ENCODE peak calls at places on chromosomes 7 and 10, in ten cellular contexts. One of them, this sample, is unnamed.

GRCh38 chr10:2543142-2543886 is 524.0 kb upstream of the PFKP start:
- DNase-seq in astrocyte of the spinal cord: no peak
- DNase-seq in AG04449: no peak
- DNase-seq in OCI-LY7: no peak
- DNase-seq in cardiac muscle cell: no peak
- DNase-seq in HFF-Myc: no peak
- DNase-seq in bronchial epithelial cell: no peak
- DNase-seq in DND-41: peak; percentile 38
- DNase-seq in vagina: no peak
- DNase-seq in neural progenitor cell: no peak
- DNase-seq in this sample: no peak

GRCh38 chr7:156903232-156903909 is 10.4 kb upstream of the LMBR1 start:
- DNase-seq in astrocyte of the spinal cord: peak; percentile 86
- DNase-seq in AG04449: no peak
- DNase-seq in OCI-LY7: no peak
- DNase-seq in cardiac muscle cell: no peak
- DNase-seq in HFF-Myc: no peak
- DNase-seq in bronchial epithelial cell: peak; percentile 79
- DNase-seq in DND-41: no peak
- DNase-seq in vagina: no peak
- DNase-seq in neural progenitor cell: no peak
- DNase-seq in this sample: no peak

GRCh38 chr10:10873915-10874314 is 143.8 kb upstream of the CELF2 start:
- DNase-seq in astrocyte of the spinal cord: no peak
- DNase-seq in AG04449: no peak
- DNase-seq in OCI-LY7: no peak
- DNase-seq in cardiac muscle cell: no peak
- DNase-seq in HFF-Myc: no peak
- DNase-seq in bronchial epithelial cell: no peak
- DNase-seq in DND-41: no peak
- DNase-seq in vagina: no peak
- DNase-seq in neural progenitor cell: no peak
- DNase-seq in this sample: no peak

GRCh38 chr10:89516149-89516832 is 19.1 kb downstream of the SLC16A12 start:
- DNase-seq in astrocyte of the spinal cord: peak; percentile 97
- DNase-seq in AG04449: peak; percentile 93
- DNase-seq in OCI-LY7: no peak
- DNase-seq in cardiac muscle cell: peak; percentile 67
- DNase-seq in HFF-Myc: peak; percentile 58
- DNase-seq in bronchial epithelial cell: peak; percentile 89
- DNase-seq in DND-41: no peak
- DNase-seq in vagina: no peak
- DNase-seq in neural progenitor cell: no peak
- DNase-seq in this sample: peak; percentile 66

GRCh38 chr7:79403451-79403850 is 50.0 kb downstream of the MAGI2 start:
- DNase-seq in astrocyte of the spinal cord: no peak
- DNase-seq in AG04449: no peak
- DNase-seq in OCI-LY7: no peak
- DNase-seq in cardiac muscle cell: no peak
- DNase-seq in HFF-Myc: no peak
- DNase-seq in bronchial epithelial cell: no peak
- DNase-seq in DND-41: no peak
- DNase-seq in vagina: no peak
- DNase-seq in neural progenitor cell: no peak
- DNase-seq in this sample: no peak

GRCh38 chr7:132437730-132438129 is 138.5 kb downstream of the PLXNA4 start:
- DNase-seq in astrocyte of the spinal cord: no peak
- DNase-seq in AG04449: no peak
- DNase-seq in OCI-LY7: no peak
- DNase-seq in cardiac muscle cell: peak; percentile 80
- DNase-seq in HFF-Myc: no peak
- DNase-seq in bronchial epithelial cell: no peak
- DNase-seq in DND-41: peak; percentile 35
- DNase-seq in vagina: no peak
- DNase-seq in neural progenitor cell: no peak
- DNase-seq in this sample: no peak

GRCh38 chr7:169854-170172 is 22.6 kb upstream of the FAM20C start:
- DNase-seq in astrocyte of the spinal cord: no peak
- DNase-seq in AG04449: no peak
- DNase-seq in OCI-LY7: no peak
- DNase-seq in cardiac muscle cell: no peak
- DNase-seq in HFF-Myc: no peak
- DNase-seq in bronchial epithelial cell: no peak
- DNase-seq in DND-41: no peak
- DNase-seq in vagina: no peak
- DNase-seq in neural progenitor cell: no peak
- DNase-seq in this sample: no peak

GRCh38 chr7:90067171-90067570 is 87.1 kb upstream of the STEAP1 start:
- DNase-seq in astrocyte of the spinal cord: no peak
- DNase-seq in AG04449: no peak
- DNase-seq in OCI-LY7: no peak
- DNase-seq in cardiac muscle cell: no peak
- DNase-seq in HFF-Myc: no peak
- DNase-seq in bronchial epithelial cell: no peak
- DNase-seq in DND-41: no peak
- DNase-seq in vagina: no peak
- DNase-seq in neural progenitor cell: no peak
- DNase-seq in this sample: no peak

GRCh38 chr10:96831200-96831866 is 765 bp upstream of the LCOR start:
- DNase-seq in astrocyte of the spinal cord: no peak
- DNase-seq in AG04449: no peak
- DNase-seq in OCI-LY7: peak; percentile 20
- DNase-seq in cardiac muscle cell: no peak
- DNase-seq in HFF-Myc: no peak
- DNase-seq in bronchial epithelial cell: no peak
- DNase-seq in DND-41: no peak
- DNase-seq in vagina: no peak
- DNase-seq in neural progenitor cell: no peak
- DNase-seq in this sample: no peak
- H3K4me3 ChIP-seq in astrocyte of the spinal cord: peak overlapping the region; percentile 62
- H3K4me3 ChIP-seq in AG04449: peak overlapping the region; percentile 60
- H3K4me3 ChIP-seq in OCI-LY7: peak overlapping the region; percentile 95
- H3K4me3 ChIP-seq in cardiac muscle cell: peak overlapping the region; percentile 48
- H3K4me3 ChIP-seq in HFF-Myc: peak overlapping the region; percentile 40
- H3K4me3 ChIP-seq in bronchial epithelial cell: peak overlapping the region; percentile 94
- H3K4me3 ChIP-seq in DND-41: peak overlapping the region; percentile 66
- H3K4me3 ChIP-seq in vagina: peak overlapping the region; percentile 70
- H3K4me3 ChIP-seq in neural progenitor cell: peak overlapping the region; percentile 66
- H3K4me3 ChIP-seq in this sample: peak overlapping the region; percentile 97

DNA sequence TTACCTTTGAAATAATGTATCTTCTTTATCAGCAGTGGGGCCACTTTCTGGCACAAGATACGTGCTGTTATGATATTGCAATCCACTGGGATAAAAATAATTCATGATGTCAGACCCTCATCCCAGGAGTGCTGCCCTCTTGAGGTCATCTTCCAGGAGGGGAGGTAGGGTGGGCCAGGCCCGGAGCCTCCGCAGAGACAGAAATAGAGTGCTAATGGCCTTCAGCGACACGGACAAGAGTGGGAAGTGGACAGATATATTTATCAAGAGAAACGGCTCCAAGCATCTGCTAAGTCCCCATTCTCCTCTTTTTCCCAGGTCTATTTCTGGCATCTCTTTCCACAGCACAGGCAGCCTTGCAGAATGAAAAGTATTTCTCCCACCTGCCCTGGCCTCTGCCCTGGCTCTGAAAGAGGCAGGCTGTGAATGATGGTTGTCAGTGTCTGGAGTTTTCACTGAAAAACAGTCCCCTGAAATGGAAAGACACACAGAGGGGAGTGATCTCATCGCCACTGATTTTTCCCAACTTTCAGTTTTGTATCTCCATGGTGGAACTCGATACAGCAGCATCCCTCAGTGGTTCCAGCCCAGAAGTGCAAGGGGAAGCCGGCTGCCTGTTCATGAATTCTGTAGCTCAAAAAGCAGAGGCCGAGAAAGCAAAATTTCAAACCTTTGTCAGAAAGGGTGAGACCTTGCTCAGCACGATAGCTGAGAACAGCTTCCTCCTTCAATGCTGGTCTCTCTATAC is 251.7 kb upstream of the MYO3A start:
- DNase-seq in astrocyte of the spinal cord: peak; percentile 41
- DNase-seq in AG04449: no peak
- DNase-seq in OCI-LY7: no peak
- DNase-seq in cardiac muscle cell: peak; percentile 66
- DNase-seq in HFF-Myc: no peak
- DNase-seq in bronchial epithelial cell: peak; percentile 17
- DNase-seq in DND-41: no peak
- DNase-seq in vagina: no peak
- DNase-seq in neural progenitor cell: peak; percentile 50
- DNase-seq in this sample: no peak
- TF ChIP-seq CTCF in astrocyte of the spinal cord: peak; percentile 80
- TF ChIP-seq CTCF in AG04449: no peak
- TF ChIP-seq CTCF in OCI-LY7: peak; percentile 25
- TF ChIP-seq CTCF in cardiac muscle cell: peak; percentile 98
- TF ChIP-seq CTCF in HFF-Myc: no peak
- TF ChIP-seq CTCF in bronchial epithelial cell: peak; percentile 37
- TF ChIP-seq CTCF in DND-41: peak; percentile 20
- TF ChIP-seq CTCF in vagina: no peak
- TF ChIP-seq CTCF in neural progenitor cell: peak; percentile 38
- TF ChIP-seq CTCF in this sample: no peak

DNA sequence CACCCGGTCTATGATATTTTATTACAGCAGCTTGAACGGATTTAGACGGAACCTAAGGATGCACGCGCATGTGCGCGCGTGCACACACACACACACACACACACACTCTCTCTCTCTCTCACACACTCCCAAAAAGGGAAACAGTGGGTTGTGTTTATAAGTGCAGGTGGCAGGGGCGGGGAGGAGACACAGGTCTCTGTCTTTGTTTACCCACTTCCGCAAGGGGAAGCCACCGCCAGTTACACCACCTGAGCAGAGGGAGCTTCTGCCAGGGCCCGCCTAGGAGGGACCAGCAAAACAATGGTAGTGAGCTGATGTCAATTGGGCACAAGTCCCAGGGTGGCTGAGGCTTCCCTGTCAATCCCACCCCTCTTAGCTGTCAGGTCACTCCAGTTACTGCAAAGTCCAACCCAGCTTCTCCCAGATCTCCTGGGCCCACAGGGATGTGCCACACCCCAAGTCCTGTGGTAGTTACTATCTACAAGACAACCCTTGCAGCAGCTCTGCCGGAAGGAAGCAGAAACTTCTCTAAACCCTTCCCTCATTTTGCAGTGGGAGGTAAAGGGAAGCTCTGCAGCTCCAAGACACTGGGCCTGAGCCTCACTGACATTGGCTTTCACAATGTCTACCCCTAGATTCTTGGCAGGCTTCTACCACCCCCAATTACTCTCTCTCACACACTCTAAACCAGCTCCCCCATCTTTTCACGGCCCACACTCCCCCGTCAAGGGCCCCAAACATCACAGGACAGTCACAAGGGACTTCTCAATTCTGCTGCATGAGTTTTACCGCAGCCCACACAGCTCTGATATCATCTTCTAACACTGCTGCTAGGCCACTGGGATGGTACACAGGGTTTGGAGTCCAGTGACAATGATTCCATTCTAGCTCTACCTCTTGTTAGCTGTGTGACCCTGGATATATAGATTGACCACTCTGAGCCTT is 17.6 kb downstream of the ANXA11 start:
- DNase-seq in astrocyte of the spinal cord: no peak
- DNase-seq in AG04449: no peak
- DNase-seq in OCI-LY7: peak; percentile 96
- DNase-seq in cardiac muscle cell: no peak
- DNase-seq in HFF-Myc: no peak
- DNase-seq in bronchial epithelial cell: no peak
- DNase-seq in DND-41: peak; percentile 56
- DNase-seq in vagina: no peak
- DNase-seq in neural progenitor cell: no peak
- DNase-seq in this sample: no peak
- H3K4me3 ChIP-seq in astrocyte of the spinal cord: no peak overlapping the region
- H3K4me3 ChIP-seq in AG04449: no peak overlapping the region
- H3K4me3 ChIP-seq in OCI-LY7: peak overlapping the region; percentile 63
- H3K4me3 ChIP-seq in cardiac muscle cell: no peak overlapping the region
- H3K4me3 ChIP-seq in HFF-Myc: no peak overlapping the region
- H3K4me3 ChIP-seq in bronchial epithelial cell: no peak overlapping the region
- H3K4me3 ChIP-seq in DND-41: no peak overlapping the region
- H3K4me3 ChIP-seq in vagina: no peak overlapping the region
- H3K4me3 ChIP-seq in neural progenitor cell: no peak overlapping the region
- H3K4me3 ChIP-seq in this sample: no peak overlapping the region

GRCh38 chr7:91778416-91778815 is 102.1 kb downstream of the MTERF1 start:
- DNase-seq in astrocyte of the spinal cord: no peak
- DNase-seq in AG04449: no peak
- DNase-seq in OCI-LY7: no peak
- DNase-seq in cardiac muscle cell: no peak
- DNase-seq in HFF-Myc: no peak
- DNase-seq in bronchial epithelial cell: no peak
- DNase-seq in DND-41: no peak
- DNase-seq in vagina: no peak
- DNase-seq in neural progenitor cell: peak; percentile 2
- DNase-seq in this sample: no peak

GRCh38 chr7:91780526-91780925 is 100.0 kb downstream of the MTERF1 start:
- DNase-seq in astrocyte of the spinal cord: no peak
- DNase-seq in AG04449: no peak
- DNase-seq in OCI-LY7: no peak
- DNase-seq in cardiac muscle cell: no peak
- DNase-seq in HFF-Myc: no peak
- DNase-seq in bronchial epithelial cell: no peak
- DNase-seq in DND-41: no peak
- DNase-seq in vagina: no peak
- DNase-seq in neural progenitor cell: no peak
- DNase-seq in this sample: no peak

GRCh38 chr7:91777522-91777921 is 103.0 kb downstream of the MTERF1 start:
- DNase-seq in astrocyte of the spinal cord: no peak
- DNase-seq in AG04449: no peak
- DNase-seq in OCI-LY7: no peak
- DNase-seq in cardiac muscle cell: no peak
- DNase-seq in HFF-Myc: no peak
- DNase-seq in bronchial epithelial cell: no peak
- DNase-seq in DND-41: no peak
- DNase-seq in vagina: no peak
- DNase-seq in neural progenitor cell: no peak
- DNase-seq in this sample: no peak

GRCh38 chr7:91772100-91772794 is 108.3 kb downstream of the MTERF1 start:
- DNase-seq in astrocyte of the spinal cord: peak; percentile 57
- DNase-seq in AG04449: no peak
- DNase-seq in OCI-LY7: no peak
- DNase-seq in cardiac muscle cell: no peak
- DNase-seq in HFF-Myc: no peak
- DNase-seq in bronchial epithelial cell: peak; percentile 91
- DNase-seq in DND-41: no peak
- DNase-seq in vagina: no peak
- DNase-seq in neural progenitor cell: no peak
- DNase-seq in this sample: no peak

DNA sequence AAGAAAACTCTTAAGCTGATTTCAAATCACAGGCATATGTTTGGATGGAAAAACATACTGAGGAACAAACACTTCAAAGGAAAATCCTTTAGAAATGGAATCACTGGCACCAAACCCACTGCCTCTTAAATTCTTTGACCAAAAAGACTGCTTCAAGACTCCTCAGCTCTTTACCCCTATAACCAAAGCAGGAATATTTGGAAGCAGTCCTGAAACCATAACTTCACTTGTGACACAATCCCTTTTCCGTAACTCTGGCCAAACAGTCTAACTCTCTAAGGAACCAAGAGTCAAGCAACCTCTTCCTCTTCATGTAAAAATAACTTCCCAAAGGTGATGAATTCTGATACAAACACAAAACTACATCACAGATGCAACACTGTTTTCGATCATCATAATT is 104.3 kb downstream of the MTERF1 start:
- DNase-seq in astrocyte of the spinal cord: no peak
- DNase-seq in AG04449: no peak
- DNase-seq in OCI-LY7: no peak
- DNase-seq in cardiac muscle cell: no peak
- DNase-seq in HFF-Myc: no peak
- DNase-seq in bronchial epithelial cell: no peak
- DNase-seq in DND-41: no peak
- DNase-seq in vagina: no peak
- DNase-seq in neural progenitor cell: no peak
- DNase-seq in this sample: no peak
- TF ChIP-seq CTCF in astrocyte of the spinal cord: no peak
- TF ChIP-seq CTCF in AG04449: no peak
- TF ChIP-seq CTCF in OCI-LY7: no peak
- TF ChIP-seq CTCF in cardiac muscle cell: no peak
- TF ChIP-seq CTCF in HFF-Myc: no peak
- TF ChIP-seq CTCF in bronchial epithelial cell: no peak
- TF ChIP-seq CTCF in DND-41: no peak
- TF ChIP-seq CTCF in vagina: no peak
- TF ChIP-seq CTCF in neural progenitor cell: no peak
- TF ChIP-seq CTCF in this sample: no peak